ENCODE peak calls at places on chromosomes 13 and 19, in seven cellular contexts. J is sigmoid colon; G is psoas muscle; L is left lung; N is SK-N-MC; D is CD8-positive, alpha-beta memory T cell; Q is neuronal stem cell. F is an unnamed sample.

GRCh38 chr13:102041544-102041943 is 360.3 kb downstream of the FGF14 start:
- DNase-seq in J (no peak), G (no peak), L (no peak), N (no peak), D (no peak), Q (no peak), F (no peak)

GRCh38 chr19:2049741-2050348 is 1.2 kb downstream of the MKNK2 start:
- DNase-seq in J (peak; percentile 95), G (peak; percentile 93), L (peak; percentile 92), N (no peak), D (peak; percentile 78), Q (no peak), F (peak; percentile 77)

GRCh38 chr19:33509774-33510173 is 11.8 kb downstream of the PEPD start:
- DNase-seq in J (no peak), G (no peak), L (no peak), N (no peak), D (no peak), Q (no peak), F (no peak)

GRCh38 chr13:66886248-66886647 is 343.9 kb downstream of the PCDH9 start:
- DNase-seq in J (no peak), G (no peak), L (no peak), N (no peak), D (no peak), Q (no peak), F (peak; percentile 5)

GRCh38 chr19:57559008-57559403 is 657 bp downstream of the ZNF550 start:
- DNase-seq in J (no peak), G (no peak), L (peak; percentile 39), N (no peak), D (no peak), Q (no peak), F (peak; percentile 45)

GRCh38 chr19:58543826-58544590 is at the start of gene TRIM28:
- DNase-seq in J (peak; percentile 99), G (peak; percentile 99), L (peak; percentile 98), N (peak; percentile 96), D (peak; percentile 100), Q (peak; percentile 98), F (peak; percentile 100)

GRCh38 chr19:34734601-34735103 is 609 bp downstream of the ZNF181 start:
- DNase-seq in J (no peak), G (no peak), L (no peak), N (no peak), D (no peak), Q (no peak), F (no peak)

GRCh38 chr13:23378009-23378632 is 55.4 kb downstream of the SACS start:
- DNase-seq in J (no peak), G (no peak), L (no peak), N (no peak), D (no peak), Q (no peak), F (peak; percentile 12)

GRCh38 chr13:105466376-105466775 is 1069.1 kb downstream of the EFNB2 start:
- DNase-seq in J (no peak), G (no peak), L (no peak), N (no peak), D (no peak), Q (peak; percentile 11), F (no peak)

GRCh38 chr13:112721198-112722104 is 31.6 kb downstream of the ATP11A start:
- DNase-seq in J (no peak), G (peak; percentile 14), L (no peak), N (no peak), D (no peak), Q (no peak), F (no peak)

GRCh38 chr13:25171517-25172302 is at the start of gene AMER2:
- DNase-seq in J (peak; percentile 79), G (no peak), L (no peak), N (no peak), D (no peak), Q (peak; percentile 57), F (no peak)

GRCh38 chr13:99743079-99743478 is 228.5 kb downstream of the ZIC5 start:
- DNase-seq in J (no peak), G (no peak), L (no peak), N (peak; percentile 34), D (no peak), Q (no peak), F (no peak)

GRCh38 chr19:33410915-33411401 is 37.4 kb downstream of the CEBPG start:
- DNase-seq in J (no peak), G (no peak), L (no peak), N (no peak), D (peak; percentile 35), Q (no peak), F (no peak)

GRCh38 chr13:50357586-50358118 is 342.4 kb downstream of the KCNRG start:
- DNase-seq in J (peak; percentile 67), G (no peak), L (no peak), N (no peak), D (no peak), Q (no peak), F (no peak)

GRCh38 chr13:44063881-44064280 is 184.2 kb downstream of the LACC1 start:
- DNase-seq in J (no peak), G (no peak), L (no peak), N (no peak), D (no peak), Q (no peak), F (no peak)

GRCh38 chr19:32924200-32924599 is 47.6 kb downstream of the CEP89 start:
- DNase-seq in J (no peak), G (no peak), L (no peak), N (no peak), D (no peak), Q (no peak), F (no peak)

GRCh38 chr19:12137541-12137940 is 2.6 kb downstream of the ZNF20 start:
- DNase-seq in J (no peak), G (no peak), L (no peak), N (no peak), D (peak; percentile 61), Q (no peak), F (peak; percentile 60)

GRCh38 chr13:77697208-77698103 is at the start of gene SLAIN1:
- DNase-seq in J (peak; percentile 87), G (peak; percentile 91), L (peak; percentile 81), N (no peak), D (peak; percentile 92), Q (peak; percentile 85), F (peak; percentile 79)

GRCh38 chr19:23596872-23597271 is 90.1 kb downstream of the ZNF675 start:
- DNase-seq in J (no peak), G (no peak), L (no peak), N (no peak), D (no peak), Q (no peak), F (no peak)

GRCh38 chr13:76822691-76823267 is 63.4 kb downstream of the KCTD12 start:
- DNase-seq in J (no peak), G (no peak), L (no peak), N (no peak), D (no peak), Q (no peak), F (no peak)

GRCh38 chr19:19420570-19421301 is 15.3 kb downstream of the GATAD2A start:
- DNase-seq in J (no peak), G (no peak), L (no peak), N (no peak), D (peak; percentile 83), Q (no peak), F (no peak)

GRCh38 chr19:46109876-46110275 is 14.6 kb downstream of the IGFL3 start:
- DNase-seq in J (no peak), G (no peak), L (no peak), N (no peak), D (no peak), Q (no peak), F (no peak)

GRCh38 chr13:33999830-34000605 is 182.1 kb downstream of the RFC3 start:
- DNase-seq in J (no peak), G (no peak), L (no peak), N (no peak), D (no peak), Q (no peak), F (no peak)

GRCh38 chr19:44903602-44904425 is 1.8 kb upstream of the APOE start:
- DNase-seq in J (peak; percentile 82), G (peak; percentile 84), L (peak; percentile 68), N (no peak), D (peak; percentile 75), Q (peak; percentile 71), F (peak; percentile 64)

GRCh38 chr19:43430142-43430710 is 15.5 kb downstream of the TEX101 start:
- DNase-seq in J (no peak), G (no peak), L (no peak), N (no peak), D (no peak), Q (no peak), F (no peak)

GRCh38 chr19:38685666-38686529 is 38.4 kb downstream of the ACTN4 start:
- DNase-seq in J (no peak), G (no peak), L (no peak), N (no peak), D (no peak), Q (no peak), F (no peak)

GRCh38 chr13:49561064-49561410 is 24.3 kb downstream of the RCBTB1 start:
- DNase-seq in J (no peak), G (no peak), L (no peak), N (no peak), D (no peak), Q (no peak), F (no peak)

GRCh38 chr13:80030491-80030890 is 310.4 kb downstream of the SPRY2 start:
- DNase-seq in J (no peak), G (no peak), L (no peak), N (no peak), D (no peak), Q (no peak), F (no peak)
- H3K27ac ChIP-seq in J (no peak overlapping the region), G (peak overlapping the region; percentile 48), L (no peak overlapping the region), N (no peak overlapping the region), D (no peak overlapping the region), Q (no peak overlapping the region), F (no peak overlapping the region)

GRCh38 chr13:27040826-27041108 is 130.8 kb downstream of the USP12 start:
- DNase-seq in J (no peak), G (no peak), L (no peak), N (no peak), D (no peak), Q (no peak), F (no peak)
- H3K27ac ChIP-seq in J (peak overlapping the region; percentile 76), G (no peak overlapping the region), L (no peak overlapping the region), N (no peak overlapping the region), D (no peak overlapping the region), Q (no peak overlapping the region), F (no peak overlapping the region)

DNA sequence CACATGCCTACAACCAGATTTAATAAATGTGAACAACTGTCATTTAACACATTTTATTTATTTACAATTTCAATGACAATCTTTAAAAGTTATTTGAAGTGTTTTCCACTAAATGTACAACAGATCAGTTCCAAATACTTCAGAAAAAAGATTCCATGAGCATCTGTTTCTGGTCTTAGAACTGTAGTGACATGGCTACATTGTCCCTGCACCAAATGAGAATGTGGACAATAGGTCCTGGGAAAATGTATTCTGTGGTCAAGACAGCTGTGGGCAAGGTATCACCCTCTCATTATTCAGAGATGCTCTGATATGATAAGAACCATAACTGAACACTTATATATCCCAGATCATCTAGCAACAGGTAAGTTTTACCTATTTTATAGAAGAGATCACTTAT is 43.7 kb downstream of the ELF1 start:
- DNase-seq in J (no peak), G (no peak), L (no peak), N (no peak), D (no peak), Q (no peak), F (no peak)
- H3K27ac ChIP-seq in J (no peak overlapping the region), G (no peak overlapping the region), L (peak overlapping the region; percentile 9), N (no peak overlapping the region), D (no peak overlapping the region), Q (no peak overlapping the region), F (peak overlapping the region; percentile 59)

DNA sequence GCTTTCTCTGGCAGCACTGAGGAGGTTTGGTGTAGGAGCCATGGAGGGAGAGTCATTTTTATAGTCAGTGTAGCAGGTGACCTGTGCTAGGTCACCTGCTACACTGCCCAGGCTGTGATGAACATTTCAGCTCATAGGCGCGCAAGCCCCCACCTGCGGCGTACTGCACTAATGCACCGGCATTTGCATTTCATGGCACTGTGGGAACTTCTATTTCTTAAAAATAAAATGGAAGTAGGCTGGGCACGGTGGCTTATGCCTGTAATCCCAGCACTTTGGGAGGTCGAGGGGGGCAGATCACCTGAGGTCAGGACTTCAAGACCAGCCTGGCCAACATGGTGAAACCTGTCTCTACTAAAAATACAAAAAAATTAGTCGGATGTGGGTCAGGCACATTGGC is 101.0 kb downstream of the SLC7A1 start:
- DNase-seq in J (no peak), G (no peak), L (no peak), N (no peak), D (no peak), Q (no peak), F (no peak)
- H3K27ac ChIP-seq in J (no peak overlapping the region), G (no peak overlapping the region), L (no peak overlapping the region), N (no peak overlapping the region), D (no peak overlapping the region), Q (no peak overlapping the region), F (no peak overlapping the region)

F was measured in DND-41.